ENCODE peak calls at places on chromosome X, in nine cellular contexts. V is NB4, Q is cardiac muscle cell, Y is fibroblast of lung, W is fibroblast of pulmonary artery, U is mesothelial cell of epicardium, K is epithelial cell of proximal tubule, X is endothelial cell, A is chondrocyte. C is an unnamed sample.

GRCh38 chrX:45472968-45473367 is 272.3 kb upstream of the DIPK2B start:
- DNase-seq in V (no peak), Q (peak), Y (peak), W (peak), U (no peak), K (no peak), X (no peak), A (no peak), C (peak)

GRCh38 chrX:39816871-39817731 is 280.7 kb downstream of the BCOR start:
- DNase-seq in V (no peak), Q (peak), Y (peak), W (peak), U (no peak), K (no peak), X (no peak), A (no peak), C (peak)

GRCh38 chrX:150569155-150569477 is 695 bp downstream of the MTM1 start:
- DNase-seq in V (peak), Q (peak), Y (peak), W (peak), U (no peak), K (no peak), X (no peak), A (no peak), C (peak)

GRCh38 chrX:110241816-110242215 is 76.1 kb downstream of the AMMECR1 start:
- DNase-seq in V (no peak), Q (peak), Y (peak), W (peak), U (no peak), K (no peak), X (no peak), A (no peak), C (peak)

GRCh38 chrX:110743679-110744340 is 51.8 kb downstream of the CHRDL1 start:
- DNase-seq in V (no peak), Q (no peak), Y (peak), W (no peak), U (no peak), K (no peak), X (no peak), A (no peak), C (peak)

GRCh38 chrX:118348186-118348810 is 2.4 kb downstream of the WDR44 start:
- DNase-seq in V (no peak), Q (no peak), Y (no peak), W (no peak), U (no peak), K (no peak), X (no peak), A (no peak), C (no peak)

GRCh38 chrX:132837126-132837525 is 121.3 kb downstream of the HS6ST2 start:
- DNase-seq in V (no peak), Q (peak), Y (peak), W (peak), U (no peak), K (peak), X (no peak), A (no peak), C (peak)

GRCh38 chrX:122641136-122641535 is 542.9 kb upstream of the GRIA3 start:
- DNase-seq in V (no peak), Q (no peak), Y (no peak), W (no peak), U (no peak), K (no peak), X (no peak), A (no peak), C (no peak)

GRCh38 chrX:50188859-50189258 is 11.9 kb downstream of the AKAP4 start:
- DNase-seq in V (no peak), Q (no peak), Y (no peak), W (no peak), U (no peak), K (no peak), X (no peak), A (no peak), C (no peak)

GRCh38 chrX:94053575-94053974 is 379.6 kb downstream of the FAM133A start:
- DNase-seq in V (no peak), Q (no peak), Y (no peak), W (no peak), U (no peak), K (no peak), X (no peak), A (no peak), C (no peak)

GRCh38 chrX:153938226-153938786 is 3.5 kb upstream of the NAA10 start:
- DNase-seq in V (no peak), Q (no peak), Y (no peak), W (no peak), U (no peak), K (no peak), X (no peak), A (no peak), C (no peak)

GRCh38 chrX:39903937-39904336 is 193.8 kb downstream of the BCOR start:
- DNase-seq in V (no peak), Q (peak), Y (no peak), W (peak), U (no peak), K (no peak), X (no peak), A (no peak), C (peak)

GRCh38 chrX:53128097-53128749 is 34.3 kb downstream of the KANTR start:
- DNase-seq in V (no peak), Q (no peak), Y (peak), W (no peak), U (no peak), K (no peak), X (no peak), A (no peak), C (peak)

GRCh38 chrX:77617206-77617605 is 168.8 kb downstream of the ATRX start:
- DNase-seq in V (no peak), Q (no peak), Y (no peak), W (no peak), U (no peak), K (no peak), X (no peak), A (no peak), C (no peak)

GRCh38 chrX:135522878-135523693 is 2.6 kb downstream of the INTS6L start:
- DNase-seq in V (peak), Q (no peak), Y (peak), W (no peak), U (no peak), K (no peak), X (no peak), A (no peak), C (no peak)

GRCh38 chrX:68647156-68647957 is at the start of gene STARD8:
- DNase-seq in V (no peak), Q (peak), Y (peak), W (peak), U (peak), K (no peak), X (peak), A (no peak), C (peak)

GRCh38 chrX:78024349-78025108 is 55.1 kb upstream of the PGAM4 start:
- DNase-seq in V (peak), Q (peak), Y (peak), W (peak), U (no peak), K (no peak), X (peak), A (no peak), C (no peak)

GRCh38 chrX:386768-387575 is at the start of gene PPP2R3B:
- DNase-seq in V (peak), Q (peak), Y (peak), W (peak), U (peak), K (peak), X (peak), A (peak), C (peak)

GRCh38 chrX:153301746-153302145 is 19.8 kb downstream of the PNMA6F start:
- DNase-seq in V (no peak), Q (no peak), Y (no peak), W (no peak), U (no peak), K (no peak), X (no peak), A (no peak), C (no peak)

GRCh38 chrX:153780678-153781427 is at the start of gene SRPK3:
- DNase-seq in V (peak), Q (peak), Y (no peak), W (no peak), U (no peak), K (no peak), X (no peak), A (no peak), C (no peak)

GRCh38 chrX:137118536-137118935 is 84.7 kb upstream of the GPR101 start:
- DNase-seq in V (no peak), Q (no peak), Y (no peak), W (no peak), U (no peak), K (no peak), X (no peak), A (no peak), C (no peak)

GRCh38 chrX:1673337-1673736 is 58.5 kb downstream of the ASMT start:
- DNase-seq in V (peak), Q (peak), Y (no peak), W (peak), U (no peak), K (no peak), X (peak), A (peak), C (peak)

GRCh38 chrX:17017134-17017533 is 70.7 kb downstream of the REPS2 start:
- DNase-seq in V (no peak), Q (no peak), Y (no peak), W (no peak), U (no peak), K (no peak), X (no peak), A (no peak), C (no peak)

GRCh38 chrX:65697915-65698796 is 30.7 kb downstream of the MSN start:
- DNase-seq in V (peak), Q (peak), Y (no peak), W (peak), U (no peak), K (no peak), X (peak), A (no peak), C (no peak)

GRCh38 chrX:39827959-39828358 is 269.8 kb downstream of the BCOR start:
- DNase-seq in V (peak), Q (no peak), Y (no peak), W (no peak), U (no peak), K (no peak), X (no peak), A (no peak), C (no peak)

GRCh38 chrX:41720125-41720780 is 3.7 kb upstream of the GPR82 start:
- DNase-seq in V (peak), Q (peak), Y (no peak), W (peak), U (no peak), K (no peak), X (no peak), A (no peak), C (no peak)

GRCh38 chrX:12563121-12563520 is 228.1 kb upstream of the PRPS2 start:
- DNase-seq in V (no peak), Q (peak), Y (peak), W (peak), U (no peak), K (no peak), X (no peak), A (no peak), C (peak)

GRCh38 chrX:12564221-12564620 is 227.0 kb upstream of the PRPS2 start:
- DNase-seq in V (no peak), Q (no peak), Y (no peak), W (no peak), U (no peak), K (no peak), X (no peak), A (no peak), C (no peak)

GRCh38 chrX:12570859-12571501 is 220.2 kb upstream of the PRPS2 start:
- DNase-seq in V (no peak), Q (no peak), Y (no peak), W (no peak), U (no peak), K (no peak), X (no peak), A (no peak), C (peak)

GRCh38 chrX:12567857-12568256 is 223.4 kb upstream of the PRPS2 start:
- DNase-seq in V (peak), Q (peak), Y (peak), W (peak), U (no peak), K (no peak), X (no peak), A (no peak), C (peak)
- TF ChIP-seq CTCF in V (peak), Q (peak), Y (peak), W (peak), U (peak), K (peak), X (peak), A (peak), C (peak)

GRCh38 chrX:154988719-154989118 is 33.8 kb downstream of the F8 start:
- DNase-seq in V (no peak), Q (no peak), Y (no peak), W (no peak), U (no peak), K (no peak), X (no peak), A (no peak), C (no peak)

GRCh38 chrX:154987940-154988339 is 34.6 kb downstream of the F8 start:
- DNase-seq in V (no peak), Q (no peak), Y (no peak), W (no peak), U (no peak), K (no peak), X (no peak), A (no peak), C (no peak)

GRCh38 chrX:154991039-154991438 is 31.5 kb downstream of the F8 start:
- DNase-seq in V (no peak), Q (no peak), Y (no peak), W (no peak), U (no peak), K (no peak), X (no peak), A (no peak), C (no peak)

GRCh38 chrX:154990496-154990895 is 32.0 kb downstream of the F8 start:
- DNase-seq in V (no peak), Q (no peak), Y (no peak), W (no peak), U (no peak), K (no peak), X (no peak), A (no peak), C (no peak)

DNA sequence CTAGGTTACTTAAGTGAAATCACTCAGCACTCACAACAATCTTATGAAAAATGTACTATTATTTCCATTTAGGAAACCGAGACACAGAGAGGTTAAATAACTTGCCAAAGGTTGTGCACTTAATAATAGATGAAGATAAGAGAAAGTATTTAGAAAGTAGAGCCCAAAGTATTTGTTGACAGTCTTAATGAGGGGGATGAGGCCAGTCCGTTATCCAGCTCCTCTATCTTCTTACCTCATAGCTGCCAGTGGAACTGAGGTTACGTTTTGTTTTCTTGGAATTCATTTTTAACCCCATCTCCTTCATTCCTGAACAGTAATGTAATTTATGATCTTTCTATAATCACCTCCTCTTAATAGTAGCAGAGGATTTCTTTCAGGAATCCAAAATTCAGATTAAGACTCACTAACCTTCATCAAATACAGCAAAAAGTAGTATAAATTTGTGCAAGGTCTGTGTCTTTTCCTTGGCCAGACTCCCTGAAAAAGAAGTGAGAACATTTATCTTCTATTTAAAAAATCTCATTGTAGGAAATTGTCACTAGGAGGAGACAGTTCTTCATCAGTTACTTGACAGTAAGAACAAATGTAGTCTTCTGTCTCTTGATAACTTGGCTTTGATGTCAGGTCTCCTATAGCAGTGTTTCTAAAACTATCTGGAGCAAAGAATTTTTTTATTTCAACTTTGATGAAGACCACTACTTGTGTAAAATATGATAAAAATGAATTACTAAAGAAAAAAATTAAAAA is 35.5 kb downstream of the F8 start:
- DNase-seq in V (peak), Q (peak), Y (peak), W (peak), U (no peak), K (no peak), X (no peak), A (no peak), C (peak)
- TF ChIP-seq CTCF in V (no peak), Q (no peak), Y (no peak), W (peak), U (no peak), K (peak), X (no peak), A (peak), C (no peak)

GRCh38 chrX:56279869-56280268 is 47.7 kb downstream of the KLF8 start:
- DNase-seq in V (no peak), Q (no peak), Y (no peak), W (no peak), U (no peak), K (no peak), X (no peak), A (no peak), C (no peak)

GRCh38 chrX:56284269-56284668 is 52.1 kb downstream of the KLF8 start:
- DNase-seq in V (no peak), Q (no peak), Y (no peak), W (no peak), U (no peak), K (no peak), X (no peak), A (no peak), C (no peak)

GRCh38 chrX:56281789-56282188 is 49.6 kb downstream of the KLF8 start:
- DNase-seq in V (peak), Q (peak), Y (peak), W (peak), U (no peak), K (no peak), X (peak), A (no peak), C (peak)
- TF ChIP-seq CTCF in V (no peak), Q (peak), Y (no peak), W (peak), U (no peak), K (peak), X (no peak), A (peak), C (peak)

GRCh38 chrX:74788545-74789086 is 136.6 kb downstream of the NEXMIF start:
- DNase-seq in V (no peak), Q (no peak), Y (no peak), W (no peak), U (no peak), K (no peak), X (no peak), A (no peak), C (no peak)
- TF ChIP-seq CTCF in V (peak), Q (no peak), Y (no peak), W (no peak), U (peak), K (no peak), X (no peak), A (no peak), C (no peak)

DNA sequence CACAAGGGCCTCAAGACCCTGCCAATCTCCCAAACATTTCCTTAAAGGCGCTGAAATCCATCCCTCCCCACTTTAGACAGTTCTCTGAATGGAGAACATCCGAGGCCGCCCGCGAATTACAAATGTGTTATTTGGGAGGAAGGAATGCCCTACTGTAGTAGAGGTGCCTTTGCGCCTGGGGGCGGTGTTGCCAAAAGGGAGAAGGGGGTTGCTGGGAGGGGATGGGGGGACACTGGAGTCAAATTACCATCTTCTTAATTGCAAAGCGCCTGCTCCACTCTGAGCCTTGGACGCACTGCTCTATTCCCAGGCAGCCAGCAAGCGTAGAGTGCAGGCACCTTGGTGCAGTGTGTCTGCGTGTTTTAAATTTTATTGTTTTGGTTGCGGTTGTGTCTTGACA is 2.7 kb downstream of the TMEM255A start:
- DNase-seq in V (no peak), Q (no peak), Y (no peak), W (no peak), U (peak), K (no peak), X (peak), A (no peak), C (no peak)
- TF ChIP-seq CTCF in V (no peak), Q (no peak), Y (no peak), W (no peak), U (no peak), K (peak), X (no peak), A (peak), C (no peak)

DNA sequence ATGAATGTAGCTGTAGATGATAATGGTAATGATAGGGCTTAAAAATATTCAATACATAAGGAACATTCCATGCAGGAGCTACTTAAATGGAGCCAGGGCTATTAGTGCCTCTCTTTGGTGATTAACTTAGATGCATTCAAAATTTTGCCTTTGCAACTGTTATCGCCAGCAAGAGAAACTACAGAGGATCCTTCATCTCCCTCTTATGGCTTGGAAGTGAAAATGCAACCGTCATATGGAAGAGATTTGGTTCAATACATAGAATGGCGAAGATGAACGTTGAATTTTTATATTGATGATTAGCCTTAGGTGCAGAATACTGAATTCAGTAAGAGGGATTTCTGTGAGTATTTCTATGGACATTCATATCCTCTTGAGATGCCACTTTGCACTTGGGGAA is 134.5 kb upstream of the NLGN4X start:
- DNase-seq in V (no peak), Q (no peak), Y (no peak), W (no peak), U (no peak), K (no peak), X (no peak), A (no peak), C (no peak)
- TF ChIP-seq CTCF in V (no peak), Q (no peak), Y (no peak), W (no peak), U (no peak), K (no peak), X (no peak), A (peak), C (no peak)

DNA sequence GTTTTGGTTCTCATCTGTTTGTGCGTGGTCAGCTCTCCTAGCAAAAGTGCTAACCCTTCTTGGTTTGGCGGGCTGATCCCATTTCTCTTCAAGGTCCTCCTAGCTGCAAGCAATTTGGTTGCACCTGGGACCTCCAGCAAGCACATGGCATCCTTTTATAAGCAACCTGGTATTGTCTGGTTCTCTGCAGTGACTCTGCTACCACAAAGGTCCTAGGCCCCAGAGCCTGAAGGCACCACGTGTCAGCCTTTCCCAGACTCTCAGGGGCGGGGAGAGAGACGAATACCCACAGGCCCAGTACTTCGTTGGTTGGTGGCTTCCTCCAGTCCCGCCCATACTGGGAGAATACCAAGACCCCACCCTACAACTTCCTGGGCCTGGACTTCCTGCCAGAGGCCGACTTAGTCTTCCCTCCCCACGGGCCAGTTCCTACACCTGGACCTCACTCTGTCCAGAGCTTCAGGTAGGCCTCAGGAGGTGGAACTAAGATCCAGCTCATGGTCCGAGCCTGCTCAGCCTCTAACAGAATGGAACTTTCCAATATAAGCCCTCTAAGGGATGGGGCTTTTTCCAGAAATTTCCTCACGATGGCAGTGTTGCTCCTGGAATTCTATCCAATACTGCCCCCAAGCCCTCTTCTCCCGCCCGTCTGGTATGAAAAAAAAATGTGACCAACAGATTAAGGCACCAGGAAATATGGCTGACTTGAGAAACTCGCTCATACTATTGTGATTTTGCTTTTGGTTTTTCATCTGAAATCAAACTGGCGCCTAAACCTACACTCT is 192.5 kb upstream of the STK26 start:
- DNase-seq in V (peak), Q (peak), Y (peak), W (peak), U (peak), K (peak), X (peak), A (peak), C (peak)
- TF ChIP-seq CTCF in V (peak), Q (peak), Y (no peak), W (peak), U (peak), K (peak), X (no peak), A (peak), C (peak)

GRCh38 chrX:37905436-37906147 is 58.2 kb upstream of the DYNLT3 start:
- DNase-seq in V (peak), Q (peak), Y (peak), W (peak), U (peak), K (no peak), X (peak), A (peak), C (peak)
- TF ChIP-seq CTCF in V (peak), Q (peak), Y (peak), W (no peak), U (no peak), K (no peak), X (no peak), A (peak), C (no peak)

C was measured in AG10803.